ENCODE peak calls at places on chromosomes 2 and 18, in seven cellular contexts. S, F, J, N, T, L and V are unnamed samples.

GRCh38 chr18:57002627-57003026 is 144.3 kb upstream of the BOD1L2 start:
- DNase-seq in S (no peak), F (no peak), J (no peak), N (no peak), T (no peak), L (no peak), V (no peak)

GRCh38 chr2:56680971-56681631 is 497.3 kb downstream of the CCDC85A start:
- DNase-seq in S (no peak), F (peak; percentile 11), J (no peak), N (no peak), T (no peak), L (peak; percentile 89), V (no peak)

GRCh38 chr2:230244211-230244610 is 18.7 kb downstream of the SP140 start:
- DNase-seq in S (no peak), F (no peak), J (no peak), N (no peak), T (no peak), L (no peak), V (no peak)

GRCh38 chr18:33761363-33761762 is 183.3 kb downstream of the ASXL3 start:
- DNase-seq in S (no peak), F (peak; percentile 28), J (no peak), N (peak; percentile 74), T (no peak), L (no peak), V (no peak)

GRCh38 chr18:47771922-47772321 is 158.5 kb downstream of the SMAD2 start:
- DNase-seq in S (no peak), F (no peak), J (no peak), N (no peak), T (no peak), L (no peak), V (no peak)

GRCh38 chr2:23241106-23241505 is 143.9 kb upstream of the KLHL29 start:
- DNase-seq in S (no peak), F (no peak), J (no peak), N (no peak), T (no peak), L (no peak), V (peak; percentile 19)

GRCh38 chr2:11967946-11968465 is 221.6 kb downstream of the LPIN1 start:
- DNase-seq in S (no peak), F (peak; percentile 22), J (no peak), N (no peak), T (peak; percentile 90), L (peak; percentile 82), V (no peak)

GRCh38 chr2:134739261-134739878 is 20.6 kb upstream of the TMEM163 start:
- DNase-seq in S (no peak), F (no peak), J (no peak), N (no peak), T (no peak), L (no peak), V (no peak)

GRCh38 chr18:68721681-68722583 is 7.0 kb upstream of the TMX3 start:
- DNase-seq in S (no peak), F (no peak), J (no peak), N (no peak), T (no peak), L (no peak), V (no peak)

GRCh38 chr18:58400337-58400885 is 228.5 kb downstream of the ALPK2 start:
- DNase-seq in S (peak; percentile 3), F (no peak), J (no peak), N (no peak), T (no peak), L (no peak), V (no peak)

GRCh38 chr2:108560895-108561530 is 26.7 kb downstream of the LIMS1 start:
- DNase-seq in S (no peak), F (no peak), J (no peak), N (no peak), T (no peak), L (no peak), V (no peak)

GRCh38 chr2:143856973-143857372 is 662.9 kb downstream of the ZEB2 start:
- DNase-seq in S (no peak), F (peak; percentile 48), J (no peak), N (no peak), T (no peak), L (no peak), V (no peak)

GRCh38 chr2:111066062-111066593 is 54.6 kb upstream of the BCL2L11 start:
- DNase-seq in S (no peak), F (no peak), J (no peak), N (no peak), T (no peak), L (no peak), V (no peak)

GRCh38 chr18:32930695-32931301 is 158.0 kb upstream of the KLHL14 start:
- DNase-seq in S (no peak), F (peak; percentile 60), J (no peak), N (no peak), T (peak; percentile 17), L (peak; percentile 52), V (no peak)

GRCh38 chr18:5447442-5447841 is 96.4 kb downstream of the EPB41L3 start:
- DNase-seq in S (no peak), F (no peak), J (no peak), N (no peak), T (no peak), L (no peak), V (no peak)

GRCh38 chr2:31319391-31320175 is 85.6 kb downstream of the EHD3 start:
- DNase-seq in S (no peak), F (peak; percentile 85), J (peak; percentile 21), N (peak; percentile 12), T (no peak), L (no peak), V (no peak)

GRCh38 chr2:128172191-128172590 is 81.2 kb downstream of the UGGT1 start:
- DNase-seq in S (no peak), F (peak; percentile 32), J (no peak), N (no peak), T (no peak), L (no peak), V (no peak)

GRCh38 chr18:31679806-31680793 is 4.3 kb downstream of the B4GALT6 start:
- DNase-seq in S (no peak), F (no peak), J (peak; percentile 21), N (no peak), T (no peak), L (no peak), V (no peak)

GRCh38 chr18:31675404-31675803 is 9.0 kb downstream of the B4GALT6 start:
- DNase-seq in S (no peak), F (no peak), J (no peak), N (no peak), T (no peak), L (no peak), V (no peak)

GRCh38 chr18:31679133-31679731 is 5.1 kb downstream of the B4GALT6 start:
- DNase-seq in S (no peak), F (peak; percentile 46), J (peak; percentile 36), N (no peak), T (no peak), L (peak; percentile 85), V (no peak)

GRCh38 chr18:31678425-31678824 is 6.0 kb downstream of the B4GALT6 start:
- DNase-seq in S (no peak), F (no peak), J (no peak), N (no peak), T (no peak), L (no peak), V (no peak)

GRCh38 chr18:31677592-31677991 is 6.8 kb downstream of the B4GALT6 start:
- DNase-seq in S (no peak), F (no peak), J (no peak), N (no peak), T (no peak), L (no peak), V (no peak)
- H3K4me1 ChIP-seq in S (no peaks in the 10 kb centered on the region), F (no peaks in the 10 kb centered on the region), J (peaks cover 3% of the 10 kb centered on the region), N (peaks cover 15% of the 10 kb centered on the region), T (no peaks in the 10 kb centered on the region), L (peaks cover 20% of the 10 kb centered on the region), V (no peaks in the 10 kb centered on the region)

DNA sequence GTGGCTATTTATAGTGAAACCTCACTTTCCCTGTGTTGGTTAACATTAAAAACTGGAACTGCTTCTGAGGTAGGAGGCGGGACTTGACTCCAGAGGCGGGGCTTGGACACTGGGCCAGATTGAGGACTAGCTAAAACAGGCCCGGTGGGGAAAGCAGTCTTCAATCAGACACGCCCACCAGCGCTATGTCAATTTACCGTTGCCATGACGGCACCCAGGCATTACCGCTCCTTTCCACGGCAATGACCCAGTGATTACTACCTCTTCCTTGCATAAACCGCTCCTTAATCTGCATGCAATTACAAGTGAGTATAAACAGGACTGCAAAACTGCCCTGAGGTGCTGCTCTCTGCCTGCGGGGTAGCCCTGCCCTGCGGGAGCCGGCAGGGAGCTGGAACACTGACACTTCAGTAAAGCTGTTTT is 35.3 kb downstream of the LRRFIP1 start:
- DNase-seq in S (peak; percentile 96), F (peak; percentile 90), J (peak; percentile 96), N (peak; percentile 96), T (peak; percentile 32), L (peak; percentile 83), V (peak; percentile 93)
- TF ChIP-seq CTCF in S (no peak), F (no peak), J (no peak), N (no peak), T (no peak), L (no peak), V (no peak)

DNA sequence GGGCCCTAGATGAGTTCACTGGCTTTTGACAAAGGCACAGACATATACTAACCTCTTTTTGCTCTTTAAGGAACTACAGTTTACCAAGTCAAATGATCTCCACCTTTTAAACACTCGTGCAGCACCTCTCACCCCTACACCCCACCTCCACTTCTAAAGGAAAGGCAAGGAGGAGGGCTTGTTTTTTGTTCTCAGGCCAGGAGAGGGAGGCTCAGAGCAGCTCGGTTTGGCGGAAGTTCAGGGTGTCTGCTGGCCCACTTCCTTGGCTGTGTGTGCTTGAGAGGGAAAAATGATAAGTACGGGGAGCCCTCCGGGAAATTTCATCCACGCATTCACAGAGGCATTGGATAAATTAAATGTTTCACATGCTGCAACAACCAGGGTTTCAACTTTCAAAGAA is 667.9 kb downstream of the BCL11A start:
- DNase-seq in S (no peak), F (no peak), J (no peak), N (no peak), T (no peak), L (no peak), V (no peak)
- H3K4me3 ChIP-seq in S (no peak overlapping the region), F (no peak overlapping the region), J (no peak overlapping the region), N (no peak overlapping the region), T (no peak overlapping the region), L (no peak overlapping the region), V (no peak overlapping the region)

GRCh38 chr18:45164551-45164950 is 450.7 kb upstream of the SLC14A2 start:
- DNase-seq in S (no peak), F (no peak), J (no peak), N (no peak), T (no peak), L (no peak), V (no peak)
- H3K4me1 ChIP-seq in S (no peaks in the 10 kb centered on the region), F (peaks cover 23% of the 10 kb centered on the region), J (peaks cover 8% of the 10 kb centered on the region), N (peaks cover 12% of the 10 kb centered on the region), T (no peaks in the 10 kb centered on the region), L (peaks cover 34% of the 10 kb centered on the region), V (peaks cover 4% of the 10 kb centered on the region)

DNA sequence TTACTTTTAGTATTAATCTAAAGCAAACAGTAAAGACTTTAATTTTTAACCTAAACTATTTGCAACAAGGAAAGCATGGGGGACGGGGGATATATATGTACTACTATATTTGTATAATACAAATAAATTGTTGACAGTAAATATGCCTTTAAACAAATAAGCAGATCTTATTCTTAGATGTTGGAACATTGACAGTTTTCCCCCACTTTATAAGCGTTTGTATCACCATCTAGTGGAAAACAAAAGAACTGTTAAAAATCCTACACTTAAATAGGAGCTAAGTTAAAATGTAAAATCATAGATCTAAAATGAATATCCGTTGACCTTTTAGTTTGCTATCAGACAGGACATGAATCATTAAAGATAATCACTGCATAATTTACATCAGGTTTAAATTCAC is 50.0 kb downstream of the RBBP8 start:
- DNase-seq in S (no peak), F (peak; percentile 64), J (no peak), N (no peak), T (no peak), L (peak; percentile 42), V (no peak)
- TF ChIP-seq CTCF in S (peak; percentile 54), F (peak; percentile 66), J (peak; percentile 44), N (no peak), T (peak; percentile 71), L (peak; percentile 44), V (no peak)